ENCODE peak calls at places on chromosome 9, in seven cellular contexts. One of them, this sample, is unnamed.

GRCh38 chr9:89843074-89843473 is 238.3 kb downstream of the GADD45G start:
- DNase-seq in HepG2: no peak
- DNase-seq in T47D: no peak
- DNase-seq in HCT116: no peak
- DNase-seq in GM12878: no peak
- DNase-seq in SK-N-SH: no peak
- DNase-seq in H1: no peak
- DNase-seq in this sample: no peak

GRCh38 chr9:14221558-14221957 is 92.4 kb downstream of the NFIB start:
- DNase-seq in HCT116: peak; percentile 21
- DNase-seq in T47D: peak; percentile 65
- DNase-seq in GM12878: no peak
- DNase-seq in HepG2: peak; percentile 14
- DNase-seq in SK-N-SH: no peak
- DNase-seq in H1: no peak
- DNase-seq in this sample: no peak

GRCh38 chr9:84136119-84136868 is 155.7 kb downstream of the RMI1 start:
- DNase-seq in HepG2: no peak
- DNase-seq in SK-N-SH: no peak
- DNase-seq in T47D: peak; percentile 22
- DNase-seq in H1: no peak
- DNase-seq in HCT116: no peak
- DNase-seq in GM12878: no peak
- DNase-seq in this sample: no peak

GRCh38 chr9:124800306-124801259 is 23.6 kb downstream of the OLFML2A start:
- DNase-seq in H1: no peak
- DNase-seq in SK-N-SH: no peak
- DNase-seq in HepG2: no peak
- DNase-seq in HCT116: no peak
- DNase-seq in T47D: no peak
- DNase-seq in GM12878: no peak
- DNase-seq in this sample: no peak

GRCh38 chr9:14031761-14032279 is 282.1 kb downstream of the NFIB start:
- DNase-seq in T47D: no peak
- DNase-seq in HepG2: no peak
- DNase-seq in H1: no peak
- DNase-seq in HCT116: no peak
- DNase-seq in SK-N-SH: no peak
- DNase-seq in GM12878: no peak
- DNase-seq in this sample: no peak

GRCh38 chr9:121500165-121500478 is 478 bp upstream of the GGTA1 start:
- DNase-seq in HepG2: no peak
- DNase-seq in GM12878: no peak
- DNase-seq in HCT116: no peak
- DNase-seq in T47D: no peak
- DNase-seq in H1: no peak
- DNase-seq in SK-N-SH: no peak
- DNase-seq in this sample: no peak

GRCh38 chr9:71690058-71690691 is 78.1 kb downstream of the CEMIP2 start:
- DNase-seq in HCT116: no peak
- DNase-seq in T47D: no peak
- DNase-seq in H1: no peak
- DNase-seq in SK-N-SH: no peak
- DNase-seq in GM12878: no peak
- DNase-seq in HepG2: no peak
- DNase-seq in this sample: no peak

GRCh38 chr9:4277531-4277991 is 22.3 kb downstream of the GLIS3 start:
- DNase-seq in SK-N-SH: no peak
- DNase-seq in HepG2: no peak
- DNase-seq in HCT116: no peak
- DNase-seq in GM12878: no peak
- DNase-seq in T47D: no peak
- DNase-seq in H1: no peak
- DNase-seq in this sample: no peak

GRCh38 chr9:87640385-87640795 is 85.5 kb upstream of the CTSL start:
- DNase-seq in T47D: no peak
- DNase-seq in HepG2: no peak
- DNase-seq in SK-N-SH: peak; percentile 78
- DNase-seq in HCT116: no peak
- DNase-seq in H1: no peak
- DNase-seq in GM12878: no peak
- DNase-seq in this sample: no peak

GRCh38 chr9:33446507-33447403 is 638 bp downstream of the AQP3 start:
- DNase-seq in HCT116: no peak
- DNase-seq in GM12878: peak; percentile 79
- DNase-seq in SK-N-SH: peak; percentile 68
- DNase-seq in T47D: no peak
- DNase-seq in HepG2: peak; percentile 37
- DNase-seq in H1: no peak
- DNase-seq in this sample: peak; percentile 76

GRCh38 chr9:90124961-90125360 is 517.7 kb downstream of the DIRAS2 start:
- DNase-seq in GM12878: no peak
- DNase-seq in HCT116: no peak
- DNase-seq in HepG2: no peak
- DNase-seq in T47D: no peak
- DNase-seq in SK-N-SH: peak; percentile 64
- DNase-seq in H1: no peak
- DNase-seq in this sample: no peak

GRCh38 chr9:22244141-22245011 is 202.2 kb upstream of the DMRTA1 start:
- DNase-seq in GM12878: no peak
- DNase-seq in HepG2: peak; percentile 26
- DNase-seq in SK-N-SH: no peak
- DNase-seq in H1: no peak
- DNase-seq in HCT116: peak; percentile 40
- DNase-seq in T47D: peak; percentile 52
- DNase-seq in this sample: no peak

GRCh38 chr9:90979614-90980013 is 178.0 kb downstream of the SYK start:
- DNase-seq in HCT116: no peak
- DNase-seq in HepG2: no peak
- DNase-seq in SK-N-SH: no peak
- DNase-seq in H1: no peak
- DNase-seq in GM12878: no peak
- DNase-seq in T47D: no peak
- DNase-seq in this sample: no peak

GRCh38 chr9:125066839-125067619 is 76.3 kb downstream of the SCAI start:
- DNase-seq in H1: no peak
- DNase-seq in T47D: peak; percentile 62
- DNase-seq in HCT116: no peak
- DNase-seq in GM12878: no peak
- DNase-seq in HepG2: no peak
- DNase-seq in SK-N-SH: no peak
- DNase-seq in this sample: no peak

GRCh38 chr9:108275906-108276305 is 579.9 kb downstream of the ACTL7B start:
- DNase-seq in HCT116: no peak
- DNase-seq in H1: no peak
- DNase-seq in T47D: no peak
- DNase-seq in HepG2: no peak
- DNase-seq in SK-N-SH: no peak
- DNase-seq in GM12878: no peak
- DNase-seq in this sample: no peak

GRCh38 chr9:23768861-23769260 is 57.2 kb downstream of the ELAVL2 start:
- DNase-seq in GM12878: no peak
- DNase-seq in SK-N-SH: no peak
- DNase-seq in HCT116: no peak
- DNase-seq in HepG2: no peak
- DNase-seq in H1: no peak
- DNase-seq in T47D: no peak
- DNase-seq in this sample: no peak

GRCh38 chr9:130051855-130052254 is 1.9 kb upstream of the GPR107 start:
- DNase-seq in SK-N-SH: no peak
- DNase-seq in GM12878: no peak
- DNase-seq in HepG2: no peak
- DNase-seq in H1: no peak
- DNase-seq in T47D: peak; percentile 95
- DNase-seq in HCT116: no peak
- DNase-seq in this sample: no peak

GRCh38 chr9:119818726-119819435 is 449.6 kb upstream of the BRINP1 start:
- DNase-seq in HepG2: no peak
- DNase-seq in GM12878: no peak
- DNase-seq in HCT116: no peak
- DNase-seq in H1: no peak
- DNase-seq in SK-N-SH: no peak
- DNase-seq in T47D: no peak
- DNase-seq in this sample: no peak

GRCh38 chr9:86948153-86948929 is 1.0 kb upstream of the GAS1 start:
- DNase-seq in SK-N-SH: peak; percentile 74
- DNase-seq in HCT116: peak; percentile 47
- DNase-seq in GM12878: no peak
- DNase-seq in T47D: peak; percentile 70
- DNase-seq in H1: no peak
- DNase-seq in HepG2: peak; percentile 13
- DNase-seq in this sample: peak; percentile 62

GRCh38 chr9:119370816-119371215 is 1.6 kb upstream of the BRINP1 start:
- DNase-seq in HCT116: no peak
- DNase-seq in HepG2: peak; percentile 4
- DNase-seq in GM12878: no peak
- DNase-seq in H1: no peak
- DNase-seq in T47D: peak; percentile 70
- DNase-seq in SK-N-SH: no peak
- DNase-seq in this sample: peak; percentile 19

GRCh38 chr9:99745085-99745484 is 76.6 kb upstream of the NR4A3 start:
- DNase-seq in HepG2: no peak
- DNase-seq in HCT116: no peak
- DNase-seq in T47D: no peak
- DNase-seq in GM12878: no peak
- DNase-seq in SK-N-SH: no peak
- DNase-seq in H1: no peak
- DNase-seq in this sample: no peak

GRCh38 chr9:121574771-121575519 is 75.3 kb upstream of the GGTA1 start:
- DNase-seq in GM12878: no peak
- DNase-seq in T47D: no peak
- DNase-seq in HepG2: no peak
- DNase-seq in HCT116: no peak
- DNase-seq in H1: no peak
- DNase-seq in SK-N-SH: no peak
- DNase-seq in this sample: no peak

DNA sequence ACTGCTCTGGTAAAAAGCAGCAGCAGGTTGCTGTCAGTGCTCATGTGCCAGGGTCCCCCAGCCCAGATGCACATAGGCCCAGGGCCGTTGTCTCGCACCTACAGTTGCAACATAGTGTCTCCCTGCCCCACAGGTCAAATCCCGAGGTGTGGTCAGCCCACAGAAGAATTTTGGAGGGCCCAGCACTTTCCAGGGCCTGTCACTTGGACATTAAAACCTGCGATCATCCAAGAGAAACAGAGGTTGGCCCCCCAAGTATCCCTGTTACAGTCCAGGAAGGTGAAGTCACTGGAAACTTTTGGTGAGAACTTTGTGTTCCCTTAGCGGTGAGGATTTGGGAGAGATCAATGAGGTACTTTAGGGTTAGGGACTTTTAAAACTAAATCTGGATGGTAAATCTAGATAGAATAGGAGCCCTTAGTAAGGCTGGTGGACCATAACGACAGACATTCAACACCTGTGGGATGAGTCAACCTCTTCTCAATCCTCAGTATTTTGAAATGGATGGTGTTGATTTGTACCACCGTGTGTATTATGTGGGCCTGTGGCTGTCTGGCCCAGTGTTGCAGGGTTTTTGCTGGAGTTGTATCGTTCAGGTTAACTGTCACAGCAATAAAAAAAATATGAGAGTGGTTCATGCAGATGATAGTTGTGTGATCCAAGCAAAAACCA is 19.3 kb downstream of the OR2S2 start:
- DNase-seq in HepG2: no peak
- DNase-seq in SK-N-SH: no peak
- DNase-seq in HCT116: no peak
- DNase-seq in GM12878: no peak
- DNase-seq in H1: no peak
- DNase-seq in T47D: no peak
- DNase-seq in this sample: no peak
- TF ChIP-seq JUND in HepG2: no peak
- TF ChIP-seq JUND in SK-N-SH: no peak
- TF ChIP-seq JUND in HCT116: no peak
- TF ChIP-seq JUND in GM12878: no peak
- TF ChIP-seq JUND in H1: no peak
- TF ChIP-seq JUND in T47D: no peak
- TF ChIP-seq JUND in this sample: no peak

GRCh38 chr9:131407717-131408195 is 13.9 kb downstream of the PRRC2B start:
- DNase-seq in H1: no peak
- DNase-seq in HCT116: no peak
- DNase-seq in HepG2: peak; percentile 44
- DNase-seq in SK-N-SH: no peak
- DNase-seq in GM12878: no peak
- DNase-seq in T47D: peak; percentile 75
- DNase-seq in this sample: peak; percentile 53

GRCh38 chr9:131411719-131412681 is 18.1 kb downstream of the PRRC2B start:
- DNase-seq in GM12878: no peak
- DNase-seq in SK-N-SH: no peak
- DNase-seq in H1: no peak
- DNase-seq in HCT116: no peak
- DNase-seq in T47D: peak; percentile 43
- DNase-seq in HepG2: peak; percentile 77
- DNase-seq in this sample: no peak

GRCh38 chr9:131409458-131409992 is 15.6 kb downstream of the PRRC2B start:
- DNase-seq in T47D: no peak
- DNase-seq in SK-N-SH: no peak
- DNase-seq in HCT116: no peak
- DNase-seq in H1: no peak
- DNase-seq in GM12878: no peak
- DNase-seq in HepG2: no peak
- DNase-seq in this sample: peak; percentile 10

GRCh38 chr9:131406567-131407436 is 12.9 kb downstream of the PRRC2B start:
- DNase-seq in H1: no peak
- DNase-seq in T47D: no peak
- DNase-seq in HCT116: no peak
- DNase-seq in GM12878: no peak
- DNase-seq in SK-N-SH: no peak
- DNase-seq in HepG2: no peak
- DNase-seq in this sample: peak; percentile 8

GRCh38 chr9:131410051-131410491 is 16.2 kb downstream of the PRRC2B start:
- DNase-seq in SK-N-SH: no peak
- DNase-seq in T47D: no peak
- DNase-seq in HCT116: no peak
- DNase-seq in GM12878: no peak
- DNase-seq in H1: no peak
- DNase-seq in HepG2: no peak
- DNase-seq in this sample: peak; percentile 8
- TF ChIP-seq JUND in SK-N-SH: no peak
- TF ChIP-seq JUND in T47D: no peak
- TF ChIP-seq JUND in HCT116: no peak
- TF ChIP-seq JUND in GM12878: no peak
- TF ChIP-seq JUND in H1: no peak
- TF ChIP-seq JUND in HepG2: no peak
- TF ChIP-seq JUND in this sample: no peak

DNA sequence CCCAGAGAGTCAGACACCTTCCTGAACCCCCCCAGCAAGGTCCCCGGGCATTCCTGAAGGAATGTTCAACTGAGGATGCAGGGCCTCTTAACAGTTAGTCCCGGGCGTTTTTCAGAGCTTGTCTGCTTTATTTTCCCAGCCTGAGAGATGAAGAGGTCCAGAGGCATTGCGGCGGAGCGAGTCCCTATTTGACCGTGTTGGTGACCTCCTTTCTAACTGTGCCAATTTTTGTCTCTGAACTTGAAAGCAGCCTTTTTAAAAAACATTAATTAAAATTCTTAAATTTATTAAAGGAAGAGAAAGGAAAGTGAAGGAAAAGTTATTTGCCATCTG is 433 bp upstream of the PTAR1 start:
- DNase-seq in HCT116: no peak
- DNase-seq in GM12878: no peak
- DNase-seq in SK-N-SH: no peak
- DNase-seq in H1: no peak
- DNase-seq in HepG2: no peak
- DNase-seq in T47D: no peak
- DNase-seq in this sample: no peak
- TF ChIP-seq JUND in HCT116: no peak
- TF ChIP-seq JUND in GM12878: no peak
- TF ChIP-seq JUND in SK-N-SH: no peak
- TF ChIP-seq JUND in H1: no peak
- TF ChIP-seq JUND in HepG2: no peak
- TF ChIP-seq JUND in T47D: no peak
- TF ChIP-seq JUND in this sample: no peak

GRCh38 chr9:137446851-137447471 is 5.8 kb upstream of the ENTPD8 start:
- DNase-seq in GM12878: no peak
- DNase-seq in HCT116: no peak
- DNase-seq in HepG2: no peak
- DNase-seq in SK-N-SH: no peak
- DNase-seq in H1: no peak
- DNase-seq in T47D: no peak
- DNase-seq in this sample: no peak
- TF ChIP-seq JUND in GM12878: no peak
- TF ChIP-seq JUND in HCT116: no peak
- TF ChIP-seq JUND in HepG2: no peak
- TF ChIP-seq JUND in SK-N-SH: no peak
- TF ChIP-seq JUND in H1: no peak
- TF ChIP-seq JUND in T47D: no peak
- TF ChIP-seq JUND in this sample: no peak

This sample was measured in K562.